ENCODE peak calls at places on chromosomes 13 and 19, in ten cellular contexts. One of them, this sample, is unnamed.
A peak's percentile ranks its signal among the peaks of the same experiment; 100 is the strongest.

GRCh38 chr19:39582891-39583625 is 19.3 kb upstream of the LGALS13 start:
- DNase-seq in AG04449: no peak
- DNase-seq in HTR-8/SVneo: no peak
- DNase-seq in frontal cortex: no peak
- DNase-seq in chondrocyte: no peak
- DNase-seq in ELR: no peak
- DNase-seq in effector memory CD4-positive, alpha-beta T cell: no peak
- DNase-seq in amygdala: no peak
- DNase-seq in NCI-H2107: no peak
- DNase-seq in head of caudate nucleus: no peak
- DNase-seq in this sample: no peak

GRCh38 chr13:24071423-24072075 is 89.0 kb upstream of the SPATA13 start:
- DNase-seq in AG04449: no peak
- DNase-seq in HTR-8/SVneo: no peak
- DNase-seq in frontal cortex: no peak
- DNase-seq in chondrocyte: no peak
- DNase-seq in ELR: peak; percentile 64
- DNase-seq in effector memory CD4-positive, alpha-beta T cell: no peak
- DNase-seq in amygdala: no peak
- DNase-seq in NCI-H2107: no peak
- DNase-seq in head of caudate nucleus: no peak
- DNase-seq in this sample: peak; percentile 58

GRCh38 chr13:105502193-105502592 is 1033.3 kb downstream of the EFNB2 start:
- DNase-seq in AG04449: no peak
- DNase-seq in HTR-8/SVneo: no peak
- DNase-seq in frontal cortex: no peak
- DNase-seq in chondrocyte: no peak
- DNase-seq in ELR: no peak
- DNase-seq in effector memory CD4-positive, alpha-beta T cell: no peak
- DNase-seq in amygdala: no peak
- DNase-seq in NCI-H2107: no peak
- DNase-seq in head of caudate nucleus: no peak
- DNase-seq in this sample: no peak

GRCh38 chr13:97975851-97976550 is 22.5 kb downstream of the IPO5 start:
- DNase-seq in AG04449: no peak
- DNase-seq in HTR-8/SVneo: peak; percentile 81
- DNase-seq in frontal cortex: peak; percentile 96
- DNase-seq in chondrocyte: peak; percentile 95
- DNase-seq in ELR: peak; percentile 92
- DNase-seq in effector memory CD4-positive, alpha-beta T cell: peak; percentile 87
- DNase-seq in amygdala: peak; percentile 45
- DNase-seq in NCI-H2107: peak; percentile 68
- DNase-seq in head of caudate nucleus: peak; percentile 94
- DNase-seq in this sample: no peak

GRCh38 chr13:113938716-113939115 is 35.2 kb downstream of the C13orf46 start:
- DNase-seq in AG04449: no peak
- DNase-seq in HTR-8/SVneo: no peak
- DNase-seq in frontal cortex: no peak
- DNase-seq in chondrocyte: no peak
- DNase-seq in ELR: no peak
- DNase-seq in effector memory CD4-positive, alpha-beta T cell: no peak
- DNase-seq in amygdala: no peak
- DNase-seq in NCI-H2107: peak; percentile 22
- DNase-seq in head of caudate nucleus: no peak
- DNase-seq in this sample: no peak

GRCh38 chr13:81106348-81106747 is 765.4 kb upstream of the SPRY2 start:
- DNase-seq in AG04449: no peak
- DNase-seq in HTR-8/SVneo: no peak
- DNase-seq in frontal cortex: no peak
- DNase-seq in chondrocyte: no peak
- DNase-seq in ELR: no peak
- DNase-seq in effector memory CD4-positive, alpha-beta T cell: no peak
- DNase-seq in amygdala: no peak
- DNase-seq in NCI-H2107: no peak
- DNase-seq in head of caudate nucleus: no peak
- DNase-seq in this sample: no peak

GRCh38 chr19:13298565-13299481 is 148.6 kb downstream of the IER2 start:
- DNase-seq in AG04449: no peak
- DNase-seq in HTR-8/SVneo: no peak
- DNase-seq in frontal cortex: no peak
- DNase-seq in chondrocyte: no peak
- DNase-seq in ELR: no peak
- DNase-seq in effector memory CD4-positive, alpha-beta T cell: no peak
- DNase-seq in amygdala: no peak
- DNase-seq in NCI-H2107: no peak
- DNase-seq in head of caudate nucleus: peak; percentile 35
- DNase-seq in this sample: no peak

GRCh38 chr13:74035881-74036280 is 98.3 kb downstream of the KLF12 start:
- DNase-seq in AG04449: no peak
- DNase-seq in HTR-8/SVneo: no peak
- DNase-seq in frontal cortex: no peak
- DNase-seq in chondrocyte: no peak
- DNase-seq in ELR: no peak
- DNase-seq in effector memory CD4-positive, alpha-beta T cell: no peak
- DNase-seq in amygdala: no peak
- DNase-seq in NCI-H2107: no peak
- DNase-seq in head of caudate nucleus: no peak
- DNase-seq in this sample: no peak

GRCh38 chr13:46321494-46322225 is 65.4 kb downstream of the RUBCNL start:
- DNase-seq in AG04449: no peak
- DNase-seq in HTR-8/SVneo: peak; percentile 30
- DNase-seq in frontal cortex: peak; percentile 62
- DNase-seq in chondrocyte: no peak
- DNase-seq in ELR: peak; percentile 62
- DNase-seq in effector memory CD4-positive, alpha-beta T cell: peak; percentile 39
- DNase-seq in amygdala: no peak
- DNase-seq in NCI-H2107: peak; percentile 21
- DNase-seq in head of caudate nucleus: peak; percentile 77
- DNase-seq in this sample: no peak

GRCh38 chr13:40345654-40346372 is 320.6 kb downstream of the FOXO1 start:
- DNase-seq in AG04449: no peak
- DNase-seq in HTR-8/SVneo: no peak
- DNase-seq in frontal cortex: no peak
- DNase-seq in chondrocyte: no peak
- DNase-seq in ELR: no peak
- DNase-seq in effector memory CD4-positive, alpha-beta T cell: no peak
- DNase-seq in amygdala: no peak
- DNase-seq in NCI-H2107: no peak
- DNase-seq in head of caudate nucleus: no peak
- DNase-seq in this sample: no peak

GRCh38 chr13:35549481-35549880 is 73.0 kb upstream of the MAB21L1 start:
- DNase-seq in AG04449: peak; percentile 55
- DNase-seq in HTR-8/SVneo: peak; percentile 17
- DNase-seq in frontal cortex: no peak
- DNase-seq in chondrocyte: no peak
- DNase-seq in ELR: peak; percentile 79
- DNase-seq in effector memory CD4-positive, alpha-beta T cell: no peak
- DNase-seq in amygdala: no peak
- DNase-seq in NCI-H2107: no peak
- DNase-seq in head of caudate nucleus: no peak
- DNase-seq in this sample: peak; percentile 49

GRCh38 chr19:51099070-51099382 is 9.2 kb downstream of the CTU1 start:
- DNase-seq in AG04449: no peak
- DNase-seq in HTR-8/SVneo: no peak
- DNase-seq in frontal cortex: no peak
- DNase-seq in chondrocyte: no peak
- DNase-seq in ELR: no peak
- DNase-seq in effector memory CD4-positive, alpha-beta T cell: no peak
- DNase-seq in amygdala: no peak
- DNase-seq in NCI-H2107: no peak
- DNase-seq in head of caudate nucleus: no peak
- DNase-seq in this sample: no peak

GRCh38 chr13:65660696-65661095 is 1569.4 kb downstream of the PCDH9 start:
- DNase-seq in AG04449: no peak
- DNase-seq in HTR-8/SVneo: no peak
- DNase-seq in frontal cortex: no peak
- DNase-seq in chondrocyte: no peak
- DNase-seq in ELR: no peak
- DNase-seq in effector memory CD4-positive, alpha-beta T cell: no peak
- DNase-seq in amygdala: no peak
- DNase-seq in NCI-H2107: no peak
- DNase-seq in head of caudate nucleus: no peak
- DNase-seq in this sample: no peak

GRCh38 chr19:41606215-41606837 is 20.5 kb downstream of the CEACAM4 start:
- DNase-seq in AG04449: no peak
- DNase-seq in HTR-8/SVneo: no peak
- DNase-seq in frontal cortex: no peak
- DNase-seq in chondrocyte: no peak
- DNase-seq in ELR: no peak
- DNase-seq in effector memory CD4-positive, alpha-beta T cell: no peak
- DNase-seq in amygdala: no peak
- DNase-seq in NCI-H2107: no peak
- DNase-seq in head of caudate nucleus: no peak
- DNase-seq in this sample: no peak

GRCh38 chr19:10010247-10010691 is at the start of gene COL5A3:
- DNase-seq in AG04449: no peak
- DNase-seq in HTR-8/SVneo: no peak
- DNase-seq in frontal cortex: peak; percentile 46
- DNase-seq in chondrocyte: no peak
- DNase-seq in ELR: peak; percentile 30
- DNase-seq in effector memory CD4-positive, alpha-beta T cell: no peak
- DNase-seq in amygdala: no peak
- DNase-seq in NCI-H2107: no peak
- DNase-seq in head of caudate nucleus: no peak
- DNase-seq in this sample: no peak

GRCh38 chr19:15251010-15251748 is 18.9 kb upstream of the EPHX3 start:
- DNase-seq in AG04449: peak; percentile 85
- DNase-seq in HTR-8/SVneo: no peak
- DNase-seq in frontal cortex: no peak
- DNase-seq in chondrocyte: no peak
- DNase-seq in ELR: peak; percentile 82
- DNase-seq in effector memory CD4-positive, alpha-beta T cell: no peak
- DNase-seq in amygdala: no peak
- DNase-seq in NCI-H2107: no peak
- DNase-seq in head of caudate nucleus: no peak
- DNase-seq in this sample: peak; percentile 60

GRCh38 chr13:112727581-112727980 is 37.7 kb downstream of the ATP11A start:
- DNase-seq in AG04449: no peak
- DNase-seq in HTR-8/SVneo: no peak
- DNase-seq in frontal cortex: no peak
- DNase-seq in chondrocyte: no peak
- DNase-seq in ELR: no peak
- DNase-seq in effector memory CD4-positive, alpha-beta T cell: no peak
- DNase-seq in amygdala: no peak
- DNase-seq in NCI-H2107: peak; percentile 74
- DNase-seq in head of caudate nucleus: no peak
- DNase-seq in this sample: no peak

GRCh38 chr19:2081873-2082810 is 14.0 kb downstream of the MOB3A start:
- DNase-seq in AG04449: no peak
- DNase-seq in HTR-8/SVneo: no peak
- DNase-seq in frontal cortex: no peak
- DNase-seq in chondrocyte: no peak
- DNase-seq in ELR: no peak
- DNase-seq in effector memory CD4-positive, alpha-beta T cell: peak; percentile 50
- DNase-seq in amygdala: no peak
- DNase-seq in NCI-H2107: no peak
- DNase-seq in head of caudate nucleus: no peak
- DNase-seq in this sample: no peak

GRCh38 chr13:40317980-40318327 is 348.5 kb downstream of the FOXO1 start:
- DNase-seq in AG04449: no peak
- DNase-seq in HTR-8/SVneo: no peak
- DNase-seq in frontal cortex: no peak
- DNase-seq in chondrocyte: no peak
- DNase-seq in ELR: no peak
- DNase-seq in effector memory CD4-positive, alpha-beta T cell: no peak
- DNase-seq in amygdala: no peak
- DNase-seq in NCI-H2107: no peak
- DNase-seq in head of caudate nucleus: no peak
- DNase-seq in this sample: no peak

GRCh38 chr19:10192922-10193321 is 1.8 kb downstream of the DNMT1 start:
- DNase-seq in AG04449: no peak
- DNase-seq in HTR-8/SVneo: no peak
- DNase-seq in frontal cortex: no peak
- DNase-seq in chondrocyte: no peak
- DNase-seq in ELR: no peak
- DNase-seq in effector memory CD4-positive, alpha-beta T cell: no peak
- DNase-seq in amygdala: no peak
- DNase-seq in NCI-H2107: no peak
- DNase-seq in head of caudate nucleus: no peak
- DNase-seq in this sample: no peak